ENCODE peak calls at places on chromosome X, in four cellular contexts. Y is tibial artery, D is lung, V is SJSA1. T is an unnamed sample.

GRCh38 chrX:95764972-95765451 is 919.6 kb upstream of the DIAPH2 start:
- DNase-seq in D (peak), V (no peak), Y (no peak), T (no peak)

GRCh38 chrX:100895365-100896075 is 21.4 kb upstream of the NOX1 start:
- DNase-seq in V (peak), D (no peak), Y (no peak), T (no peak)

GRCh38 chrX:41010188-41010846 is 74.9 kb upstream of the USP9X start:
- DNase-seq in D (peak), V (peak), Y (peak), T (peak)

GRCh38 chrX:25158635-25159034 is 142.9 kb upstream of the ARX start:
- DNase-seq in Y (no peak), V (no peak), D (no peak), T (no peak)

GRCh38 chrX:17413228-17413627 is 38.2 kb downstream of the NHS start:
- DNase-seq in V (no peak), Y (no peak), D (no peak), T (no peak)

GRCh38 chrX:68307767-68308166 is 125.5 kb downstream of the OPHN1 start:
- DNase-seq in V (peak), D (no peak), Y (no peak), T (peak)

GRCh38 chrX:2607113-2607512 is 84.0 kb upstream of the CD99 start:
- DNase-seq in D (no peak), V (no peak), Y (no peak), T (no peak)

GRCh38 chrX:9498236-9498635 is 33.4 kb downstream of the TBL1X start:
- DNase-seq in D (no peak), Y (no peak), V (no peak), T (no peak)

GRCh38 chrX:318068-318738 is 393 bp downstream of the GTPBP6 start:
- DNase-seq in Y (peak), D (peak), V (peak), T (peak)

GRCh38 chrX:53374923-53375322 is 47.5 kb downstream of the SMC1A start:
- DNase-seq in V (no peak), D (no peak), Y (no peak), T (no peak)

GRCh38 chrX:140502491-140503229 is 2.2 kb downstream of the SOX3 start:
- DNase-seq in D (no peak), V (no peak), Y (no peak), T (no peak)

GRCh38 chrX:118251251-118251650 is 94.7 kb upstream of the WDR44 start:
- DNase-seq in V (no peak), D (no peak), Y (peak), T (no peak)

GRCh38 chrX:9339603-9340569 is 125.0 kb upstream of the TBL1X start:
- DNase-seq in V (no peak), D (no peak), Y (no peak), T (no peak)

GRCh38 chrX:16394290-16394689 is 227.0 kb downstream of the MAGEB17 start:
- DNase-seq in V (no peak), D (no peak), Y (no peak), T (no peak)

GRCh38 chrX:79081895-79082512 is 62.5 kb upstream of the GPR174 start:
- DNase-seq in D (no peak), Y (no peak), V (peak), T (no peak)

GRCh38 chrX:275967-276587 is 5.1 kb upstream of the PLCXD1 start:
- DNase-seq in Y (peak), D (peak), V (peak), T (no peak)

GRCh38 chrX:115367956-115368355 is 78.4 kb downstream of the LUZP4 start:
- DNase-seq in Y (no peak), V (no peak), D (no peak), T (no peak)

GRCh38 chrX:122878269-122878668 is 305.8 kb upstream of the GRIA3 start:
- DNase-seq in D (no peak), Y (no peak), V (no peak), T (no peak)

GRCh38 chrX:6694977-6695376 is 160.1 kb upstream of the VCX3A start:
- DNase-seq in V (no peak), D (no peak), Y (no peak), T (no peak)

GRCh38 chrX:38347136-38347535 is 5.3 kb upstream of the OTC start:
- DNase-seq in V (no peak), D (no peak), Y (no peak), T (no peak)

GRCh38 chrX:26915064-26915463 is 548.1 kb downstream of the PPP4R3C start:
- DNase-seq in Y (no peak), D (no peak), V (no peak), T (no peak)

GRCh38 chrX:63424063-63424462 is 72.9 kb upstream of the SPIN4 start:
- DNase-seq in V (no peak), D (no peak), Y (no peak), T (no peak)

GRCh38 chrX:43096830-43097229 is 318.9 kb upstream of the PPP1R2C start:
- DNase-seq in D (no peak), V (no peak), Y (no peak), T (no peak)

GRCh38 chrX:139563251-139563650 is 32.7 kb downstream of the F9 start:
- DNase-seq in D (no peak), Y (no peak), V (no peak), T (no peak)

GRCh38 chrX:101507986-101508385 is 22.7 kb downstream of the ARMCX4 start:
- DNase-seq in Y (no peak), D (no peak), V (no peak), T (no peak)

GRCh38 chrX:80431502-80431832 is 11.2 kb downstream of the TENT5D start:
- DNase-seq in V (no peak), D (no peak), Y (no peak), T (no peak)

GRCh38 chrX:87941841-87942240 is 424.2 kb downstream of the KLHL4 start:
- DNase-seq in Y (no peak), V (no peak), D (no peak), T (no peak)

GRCh38 chrX:43702079-43702524 is 46.0 kb downstream of the MAOA start:
- DNase-seq in D (no peak), Y (no peak), V (no peak), T (no peak)

GRCh38 chrX:19046343-19047215 is 62.7 kb upstream of the PHKA2 start:
- DNase-seq in D (no peak), V (peak), Y (no peak), T (no peak)

GRCh38 chrX:56813318-56813837 is 84.3 kb downstream of the NBDY start:
- DNase-seq in Y (peak), V (no peak), D (no peak), T (no peak)

GRCh38 chrX:115409551-115409950 is 120.0 kb downstream of the LUZP4 start:
- DNase-seq in D (no peak), V (no peak), Y (no peak), T (no peak)

GRCh38 chrX:28590394-28590793 is 3.1 kb downstream of the IL1RAPL1 start:
- DNase-seq in V (no peak), Y (no peak), D (no peak), T (no peak)

GRCh38 chrX:80550722-80551121 is 130.5 kb downstream of the TENT5D start:
- DNase-seq in Y (no peak), D (no peak), V (no peak), T (no peak)

GRCh38 chrX:19156223-19156622 is 34.0 kb upstream of the ADGRG2 start:
- DNase-seq in D (no peak), V (no peak), Y (no peak), T (no peak)

GRCh38 chrX:116841290-116841689 is 378.5 kb upstream of the CT83 start:
- DNase-seq in Y (no peak), V (no peak), D (no peak), T (no peak)

GRCh38 chrX:110563276-110563675 is 204.6 kb downstream of the RTL9 start:
- DNase-seq in D (no peak), V (peak), Y (no peak), T (no peak)

GRCh38 chrX:10554612-10555270 is 65.6 kb downstream of the MID1 start:
- DNase-seq in V (no peak), D (no peak), Y (no peak), T (no peak)

DNA sequence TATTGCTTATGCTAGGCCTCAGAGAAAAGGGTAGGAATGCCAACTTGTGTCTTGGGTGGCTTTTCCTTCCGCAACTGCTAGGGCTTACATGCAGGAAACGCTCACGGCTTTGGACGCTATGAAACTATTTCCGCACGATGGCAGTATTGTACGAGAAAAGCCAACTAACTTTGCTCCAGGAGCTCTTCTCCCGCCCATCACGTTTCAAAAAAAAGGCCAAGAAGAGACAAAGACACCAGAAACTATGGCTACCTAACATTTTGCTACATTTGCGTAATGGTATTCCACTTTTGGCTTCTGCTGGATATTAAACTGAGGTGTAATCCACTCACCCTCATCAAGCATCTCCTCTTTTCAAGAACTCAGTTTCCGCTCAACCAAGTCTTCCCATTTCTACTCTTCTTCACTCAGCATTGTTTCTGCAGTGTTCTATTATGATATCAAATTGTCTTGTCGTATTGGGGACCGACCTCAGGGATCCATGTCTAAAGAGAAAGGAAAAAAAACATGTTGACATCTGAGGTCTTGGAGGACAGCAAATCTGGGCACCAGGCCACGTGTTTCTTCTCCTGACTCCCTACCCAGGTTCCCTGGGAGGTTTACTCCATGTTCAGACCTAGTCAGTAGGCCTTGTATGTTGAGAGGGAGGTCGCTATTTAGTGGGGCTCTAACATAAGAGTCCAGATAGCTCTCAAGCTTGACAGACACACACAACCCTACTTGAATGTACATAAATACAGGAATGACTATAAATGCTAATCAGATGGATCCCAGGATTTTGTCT is 239.4 kb upstream of the STK26 start:
- DNase-seq in Y (no peak), V (no peak), D (peak), T (no peak)
- H3K4me3 ChIP-seq in Y (no peak), V (no peak), D (no peak), T (no peak)

DNA sequence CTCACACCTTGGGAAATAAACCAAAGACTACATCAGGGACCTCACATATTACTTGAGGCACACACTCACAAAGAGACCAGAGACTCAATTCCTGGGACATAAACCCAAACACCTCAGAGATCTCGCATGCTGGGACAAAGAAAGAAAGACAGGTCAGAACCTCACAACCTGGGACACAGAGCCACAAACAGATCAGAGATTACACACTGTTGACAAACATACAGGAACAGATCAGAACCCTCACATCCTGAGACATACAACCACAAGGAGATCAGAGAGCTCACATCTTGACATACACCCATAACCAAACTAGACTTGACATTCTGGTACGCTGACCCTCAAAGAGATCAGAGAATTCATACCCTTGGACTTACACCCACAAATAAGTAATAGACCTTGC is 17.3 kb downstream of the SUV39H1 start:
- DNase-seq in V (no peak), D (no peak), Y (no peak), T (no peak)
- H3K4me3 ChIP-seq in V (no peak), D (no peak), Y (no peak), T (no peak)

GRCh38 chrX:73615022-73615421 is 52.0 kb downstream of the CHIC1 start:
- DNase-seq in D (no peak), V (no peak), Y (no peak), T (no peak)
- H3K4me3 ChIP-seq in D (no peak), V (no peak), Y (no peak), T (no peak)

GRCh38 chrX:150085881-150086280 is 147.6 kb upstream of the EOLA2 start:
- DNase-seq in D (no peak), V (no peak), Y (no peak), T (no peak)

GRCh38 chrX:150087612-150088011 is 149.3 kb upstream of the EOLA2 start:
- DNase-seq in Y (no peak), V (no peak), D (no peak), T (no peak)

GRCh38 chrX:150086371-150086770 is 148.1 kb upstream of the EOLA2 start:
- DNase-seq in V (no peak), Y (no peak), D (no peak), T (no peak)

GRCh38 chrX:150088042-150088441 is 149.8 kb upstream of the EOLA2 start:
- DNase-seq in D (no peak), V (no peak), Y (no peak), T (no peak)

DNA sequence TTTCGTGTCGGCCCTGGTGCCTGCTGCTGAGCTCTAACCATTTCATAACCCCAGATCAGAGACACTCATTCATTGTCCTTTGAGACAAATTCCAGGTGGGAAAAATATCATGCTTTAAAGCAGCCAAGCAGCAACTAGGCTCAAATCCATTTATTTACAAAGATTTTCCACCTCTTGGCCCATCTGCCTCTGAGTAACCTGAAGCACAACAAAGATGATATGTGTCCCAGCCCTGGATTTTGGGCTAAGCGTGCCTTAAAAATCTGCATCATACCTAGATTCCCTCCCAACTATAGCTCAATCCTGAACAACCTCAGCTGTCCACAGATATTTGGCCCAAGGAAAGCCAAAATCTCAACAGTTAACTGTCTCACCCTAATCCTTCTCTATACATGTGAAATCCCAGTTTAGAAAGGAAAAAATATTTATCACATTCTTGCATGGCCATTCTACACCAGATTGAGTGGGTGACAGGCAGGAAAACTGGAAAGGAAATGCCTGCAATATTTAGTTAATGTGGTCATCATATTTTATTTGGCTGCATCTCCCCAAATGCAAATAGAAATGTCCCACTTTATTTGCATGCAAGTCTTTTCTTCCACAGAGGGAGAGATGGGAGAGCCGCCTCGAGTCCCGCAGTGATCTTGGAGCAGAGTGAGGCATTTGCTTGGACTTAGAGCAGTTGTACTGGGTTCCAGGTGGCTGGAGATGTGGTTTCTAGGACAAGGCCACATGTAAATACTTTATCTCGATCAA is 146.4 kb upstream of the EOLA2 start:
- DNase-seq in V (peak), D (no peak), Y (no peak), T (peak)
- H3K4me3 ChIP-seq in V (no peak), D (no peak), Y (no peak), T (no peak)

GRCh38 chrX:153641575-153642312 is 5.3 kb upstream of the DUSP9 start:
- DNase-seq in D (no peak), V (no peak), Y (no peak), T (no peak)
- H3K4me3 ChIP-seq in D (no peak), V (no peak), Y (peak), T (no peak)

GRCh38 chrX:83658731-83659130 is 150.6 kb downstream of the POU3F4 start:
- DNase-seq in Y (no peak), D (no peak), V (no peak), T (no peak)
- H3K4me3 ChIP-seq in Y (no peak), D (no peak), V (no peak), T (no peak)

GRCh38 chrX:120560405-120560841 is 339 bp downstream of the CUL4B start:
- DNase-seq in V (peak), Y (peak), D (peak), T (no peak)

GRCh38 chrX:120561634-120562568 is 1.1 kb upstream of the CUL4B start:
- DNase-seq in D (no peak), V (peak), Y (no peak), T (no peak)

GRCh38 chrX:120564925-120565324 is 4.2 kb upstream of the CUL4B start:
- DNase-seq in V (no peak), D (no peak), Y (no peak), T (no peak)

GRCh38 chrX:120560842-120561633 is at the start of gene CUL4B:
- DNase-seq in D (peak), V (peak), Y (peak), T (peak)

DNA sequence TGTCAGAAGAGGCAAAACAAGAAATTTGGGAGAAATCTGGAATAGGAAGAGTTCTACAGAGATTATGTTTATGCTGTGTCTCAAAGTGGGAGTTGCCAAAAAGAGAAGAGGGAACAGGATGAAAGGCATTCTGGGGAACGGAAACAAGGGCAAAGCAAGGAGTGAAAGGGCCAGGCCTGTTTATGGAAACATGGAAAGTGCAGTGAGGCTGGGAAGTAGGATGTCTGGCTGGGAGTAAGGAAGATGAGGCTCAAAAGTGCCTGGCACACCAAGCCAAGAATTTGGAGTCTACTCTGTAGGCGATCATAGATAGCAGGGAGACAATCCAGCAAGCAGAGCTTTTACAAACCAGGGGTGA is 1.8 kb upstream of the CUL4B start:
- DNase-seq in D (no peak), Y (no peak), V (no peak), T (no peak)
- H3K4me3 ChIP-seq in D (no peak), Y (no peak), V (no peak), T (no peak)

GRCh38 chrX:46676399-46677351 is 82.2 kb downstream of the SLC9A7 start:
- DNase-seq in Y (no peak), D (no peak), V (no peak), T (no peak)

GRCh38 chrX:46670316-46670715 is 88.6 kb downstream of the SLC9A7 start:
- DNase-seq in Y (no peak), V (no peak), D (no peak), T (no peak)

GRCh38 chrX:46678232-46678631 is 80.7 kb downstream of the SLC9A7 start:
- DNase-seq in D (no peak), Y (no peak), V (no peak), T (no peak)

DNA sequence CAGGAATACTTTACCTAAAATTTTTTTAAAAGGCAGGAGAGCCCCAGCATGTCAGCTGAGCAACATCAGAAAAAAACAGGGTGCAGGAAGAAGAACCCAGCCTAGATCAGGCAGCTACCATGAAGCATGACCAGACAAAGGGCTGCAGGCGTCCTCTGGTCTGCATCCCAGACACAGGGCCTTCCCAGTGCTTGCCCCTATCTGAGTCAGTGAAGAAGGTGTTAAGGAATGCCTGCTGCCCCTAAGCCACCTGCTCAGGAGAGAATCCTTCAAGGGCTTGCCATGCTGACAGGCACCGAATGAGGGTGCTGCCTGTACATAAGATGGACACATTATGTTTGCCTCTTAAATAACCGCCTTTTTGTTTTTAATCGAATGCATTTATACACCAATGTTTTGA is 85.3 kb downstream of the SLC9A7 start:
- DNase-seq in D (no peak), Y (no peak), V (no peak), T (no peak)
- H3K4me3 ChIP-seq in D (no peak), Y (no peak), V (no peak), T (no peak)

GRCh38 chrX:24025741-24026402 is 1.1 kb downstream of the KLHL15 start:
- DNase-seq in V (peak), Y (peak), D (no peak), T (no peak)

GRCh38 chrX:24027985-24028384 is 999 bp upstream of the KLHL15 start:
- DNase-seq in V (no peak), D (no peak), Y (no peak), T (no peak)

GRCh38 chrX:24024819-24025740 is 1.9 kb downstream of the KLHL15 start:
- DNase-seq in Y (peak), D (peak), V (peak), T (peak)

GRCh38 chrX:24027086-24027485 is at the start of gene KLHL15:
- DNase-seq in V (no peak), D (no peak), Y (no peak), T (no peak)

GRCh38 chrX:24026403-24026801 is 584 bp downstream of the KLHL15 start:
- DNase-seq in D (no peak), V (peak), Y (no peak), T (no peak)
- H3K4me3 ChIP-seq in D (no peak), V (peak), Y (peak), T (peak)

T was measured in AG04449.